ENCODE peak calls at places on chromosome 11, in eight cellular contexts. One of them, this sample, is unnamed. For H3K27me3, the result is how much of the 10 kb centered on the place peaks cover.

GRCh38 chr11:66580803-66581202 is 12.1 kb downstream of the CCDC87 start:
- DNase-seq in transverse colon: no peak
- DNase-seq in breast epithelium: no peak
- DNase-seq in sigmoid colon: no peak
- DNase-seq in uterus: no peak
- DNase-seq in thyroid gland: no peak
- DNase-seq in IMR-90: peak
- DNase-seq in endothelial cell of umbilical vein: no peak
- DNase-seq in this sample: no peak

GRCh38 chr11:34529643-34530042 is 16.0 kb upstream of the ELF5 start:
- DNase-seq in transverse colon: no peak
- DNase-seq in breast epithelium: no peak
- DNase-seq in sigmoid colon: no peak
- DNase-seq in uterus: no peak
- DNase-seq in thyroid gland: no peak
- DNase-seq in IMR-90: no peak
- DNase-seq in endothelial cell of umbilical vein: no peak
- DNase-seq in this sample: no peak

GRCh38 chr11:25206762-25207161 is 709.9 kb downstream of the LUZP2 start:
- DNase-seq in transverse colon: no peak
- DNase-seq in breast epithelium: no peak
- DNase-seq in sigmoid colon: no peak
- DNase-seq in uterus: no peak
- DNase-seq in thyroid gland: no peak
- DNase-seq in IMR-90: no peak
- DNase-seq in endothelial cell of umbilical vein: no peak
- DNase-seq in this sample: no peak

GRCh38 chr11:2678396-2678795 is 21.4 kb downstream of the KCNQ1OT1 start:
- DNase-seq in transverse colon: no peak
- DNase-seq in breast epithelium: no peak
- DNase-seq in sigmoid colon: no peak
- DNase-seq in uterus: no peak
- DNase-seq in thyroid gland: no peak
- DNase-seq in IMR-90: no peak
- DNase-seq in endothelial cell of umbilical vein: no peak
- DNase-seq in this sample: no peak

GRCh38 chr11:104106136-104106754 is 57.7 kb downstream of the PDGFD start:
- DNase-seq in transverse colon: no peak
- DNase-seq in breast epithelium: no peak
- DNase-seq in sigmoid colon: no peak
- DNase-seq in uterus: no peak
- DNase-seq in thyroid gland: no peak
- DNase-seq in IMR-90: peak
- DNase-seq in endothelial cell of umbilical vein: no peak
- DNase-seq in this sample: no peak

GRCh38 chr11:122900803-122901202 is 18.2 kb downstream of the JHY start:
- DNase-seq in transverse colon: no peak
- DNase-seq in breast epithelium: no peak
- DNase-seq in sigmoid colon: no peak
- DNase-seq in uterus: no peak
- DNase-seq in thyroid gland: no peak
- DNase-seq in IMR-90: peak
- DNase-seq in endothelial cell of umbilical vein: no peak
- DNase-seq in this sample: no peak

GRCh38 chr11:64611961-64612646 is 21.1 kb downstream of the SLC22A12 start:
- DNase-seq in transverse colon: no peak
- DNase-seq in breast epithelium: no peak
- DNase-seq in sigmoid colon: no peak
- DNase-seq in uterus: no peak
- DNase-seq in thyroid gland: no peak
- DNase-seq in IMR-90: no peak
- DNase-seq in endothelial cell of umbilical vein: no peak
- DNase-seq in this sample: no peak

GRCh38 chr11:82900277-82901164 is at the start of gene PRCP:
- DNase-seq in transverse colon: peak
- DNase-seq in breast epithelium: peak
- DNase-seq in sigmoid colon: peak
- DNase-seq in uterus: peak
- DNase-seq in thyroid gland: peak
- DNase-seq in IMR-90: peak
- DNase-seq in endothelial cell of umbilical vein: peak
- DNase-seq in this sample: peak

GRCh38 chr11:112583246-112583893 is 322.7 kb upstream of the PLET1 start:
- DNase-seq in transverse colon: no peak
- DNase-seq in breast epithelium: no peak
- DNase-seq in sigmoid colon: no peak
- DNase-seq in uterus: no peak
- DNase-seq in thyroid gland: no peak
- DNase-seq in IMR-90: no peak
- DNase-seq in endothelial cell of umbilical vein: no peak
- DNase-seq in this sample: no peak

GRCh38 chr11:11567862-11568650 is 53.7 kb downstream of the GALNT18 start:
- DNase-seq in transverse colon: peak
- DNase-seq in breast epithelium: no peak
- DNase-seq in sigmoid colon: peak
- DNase-seq in uterus: peak
- DNase-seq in thyroid gland: no peak
- DNase-seq in IMR-90: peak
- DNase-seq in endothelial cell of umbilical vein: no peak
- DNase-seq in this sample: no peak

GRCh38 chr11:12087075-12087775 is 23.2 kb upstream of the MICAL2 start:
- DNase-seq in transverse colon: peak
- DNase-seq in breast epithelium: no peak
- DNase-seq in sigmoid colon: no peak
- DNase-seq in uterus: no peak
- DNase-seq in thyroid gland: peak
- DNase-seq in IMR-90: peak
- DNase-seq in endothelial cell of umbilical vein: peak
- DNase-seq in this sample: peak

GRCh38 chr11:33701831-33702230 is 1.2 kb upstream of the C11orf91 start:
- DNase-seq in transverse colon: no peak
- DNase-seq in breast epithelium: no peak
- DNase-seq in sigmoid colon: no peak
- DNase-seq in uterus: no peak
- DNase-seq in thyroid gland: no peak
- DNase-seq in IMR-90: peak
- DNase-seq in endothelial cell of umbilical vein: peak
- DNase-seq in this sample: no peak

GRCh38 chr11:119077839-119078238 is 6.8 kb upstream of the HMBS start:
- DNase-seq in transverse colon: no peak
- DNase-seq in breast epithelium: no peak
- DNase-seq in sigmoid colon: no peak
- DNase-seq in uterus: no peak
- DNase-seq in thyroid gland: no peak
- DNase-seq in IMR-90: no peak
- DNase-seq in endothelial cell of umbilical vein: no peak
- DNase-seq in this sample: peak

GRCh38 chr11:134277176-134278001 is 1.2 kb downstream of the GLB1L3 start:
- DNase-seq in transverse colon: no peak
- DNase-seq in breast epithelium: no peak
- DNase-seq in sigmoid colon: no peak
- DNase-seq in uterus: no peak
- DNase-seq in thyroid gland: no peak
- DNase-seq in IMR-90: no peak
- DNase-seq in endothelial cell of umbilical vein: no peak
- DNase-seq in this sample: no peak

GRCh38 chr11:134275188-134275533 is 1.0 kb upstream of the GLB1L3 start:
- DNase-seq in transverse colon: no peak
- DNase-seq in breast epithelium: no peak
- DNase-seq in sigmoid colon: no peak
- DNase-seq in uterus: no peak
- DNase-seq in thyroid gland: no peak
- DNase-seq in IMR-90: no peak
- DNase-seq in endothelial cell of umbilical vein: no peak
- DNase-seq in this sample: no peak

GRCh38 chr11:134278356-134278755 is 2.2 kb downstream of the GLB1L3 start:
- DNase-seq in transverse colon: no peak
- DNase-seq in breast epithelium: no peak
- DNase-seq in sigmoid colon: no peak
- DNase-seq in uterus: no peak
- DNase-seq in thyroid gland: no peak
- DNase-seq in IMR-90: no peak
- DNase-seq in endothelial cell of umbilical vein: no peak
- DNase-seq in this sample: no peak

GRCh38 chr11:134275534-134276395 is at the start of gene GLB1L3:
- DNase-seq in transverse colon: peak
- DNase-seq in breast epithelium: no peak
- DNase-seq in sigmoid colon: no peak
- DNase-seq in uterus: peak
- DNase-seq in thyroid gland: peak
- DNase-seq in IMR-90: no peak
- DNase-seq in endothelial cell of umbilical vein: no peak
- DNase-seq in this sample: peak

GRCh38 chr11:134276396-134277175 is 407 bp downstream of the GLB1L3 start:
- DNase-seq in transverse colon: no peak
- DNase-seq in breast epithelium: no peak
- DNase-seq in sigmoid colon: no peak
- DNase-seq in uterus: no peak
- DNase-seq in thyroid gland: no peak
- DNase-seq in IMR-90: no peak
- DNase-seq in endothelial cell of umbilical vein: no peak
- DNase-seq in this sample: no peak
- H3K27me3 ChIP-seq in transverse colon: half or more
- H3K27me3 ChIP-seq in breast epithelium: half or more
- H3K27me3 ChIP-seq in sigmoid colon: half or more
- H3K27me3 ChIP-seq in uterus: under half
- H3K27me3 ChIP-seq in thyroid gland: under half
- H3K27me3 ChIP-seq in IMR-90: half or more
- H3K27me3 ChIP-seq in endothelial cell of umbilical vein: half or more
- H3K27me3 ChIP-seq in this sample: under half

GRCh38 chr11:75585271-75585670 is 23.2 kb downstream of the SERPINH1 start:
- DNase-seq in transverse colon: no peak
- DNase-seq in breast epithelium: no peak
- DNase-seq in sigmoid colon: no peak
- DNase-seq in uterus: no peak
- DNase-seq in thyroid gland: no peak
- DNase-seq in IMR-90: no peak
- DNase-seq in endothelial cell of umbilical vein: no peak
- DNase-seq in this sample: no peak

GRCh38 chr11:75588067-75588481 is 26.0 kb downstream of the SERPINH1 start:
- DNase-seq in transverse colon: no peak
- DNase-seq in breast epithelium: no peak
- DNase-seq in sigmoid colon: no peak
- DNase-seq in uterus: no peak
- DNase-seq in thyroid gland: peak
- DNase-seq in IMR-90: no peak
- DNase-seq in endothelial cell of umbilical vein: no peak
- DNase-seq in this sample: no peak

GRCh38 chr11:75582461-75582934 is 20.4 kb downstream of the SERPINH1 start:
- DNase-seq in transverse colon: no peak
- DNase-seq in breast epithelium: no peak
- DNase-seq in sigmoid colon: no peak
- DNase-seq in uterus: no peak
- DNase-seq in thyroid gland: no peak
- DNase-seq in IMR-90: no peak
- DNase-seq in endothelial cell of umbilical vein: peak
- DNase-seq in this sample: no peak

GRCh38 chr11:75582935-75583709 is 21.1 kb downstream of the SERPINH1 start:
- DNase-seq in transverse colon: peak
- DNase-seq in breast epithelium: peak
- DNase-seq in sigmoid colon: peak
- DNase-seq in uterus: peak
- DNase-seq in thyroid gland: peak
- DNase-seq in IMR-90: peak
- DNase-seq in endothelial cell of umbilical vein: peak
- DNase-seq in this sample: peak

GRCh38 chr11:75583710-75584658 is 21.9 kb downstream of the SERPINH1 start:
- DNase-seq in transverse colon: peak
- DNase-seq in breast epithelium: no peak
- DNase-seq in sigmoid colon: peak
- DNase-seq in uterus: peak
- DNase-seq in thyroid gland: peak
- DNase-seq in IMR-90: peak
- DNase-seq in endothelial cell of umbilical vein: peak
- DNase-seq in this sample: peak
- TF ChIP-seq POLR2A in transverse colon: peak
- TF ChIP-seq POLR2A in breast epithelium: no peak
- TF ChIP-seq POLR2A in sigmoid colon: no peak
- TF ChIP-seq POLR2A in uterus: no peak
- TF ChIP-seq POLR2A in thyroid gland: peak
- TF ChIP-seq POLR2A in IMR-90: peak
- TF ChIP-seq POLR2A in endothelial cell of umbilical vein: peak
- TF ChIP-seq POLR2A in this sample: no peak

GRCh38 chr11:47414685-47415070 is 6.3 kb downstream of the SLC39A13 start:
- DNase-seq in transverse colon: no peak
- DNase-seq in breast epithelium: no peak
- DNase-seq in sigmoid colon: peak
- DNase-seq in uterus: no peak
- DNase-seq in thyroid gland: no peak
- DNase-seq in IMR-90: no peak
- DNase-seq in endothelial cell of umbilical vein: no peak
- DNase-seq in this sample: no peak
- H3K27ac ChIP-seq in transverse colon: peak
- H3K27ac ChIP-seq in breast epithelium: peak
- H3K27ac ChIP-seq in sigmoid colon: peak
- H3K27ac ChIP-seq in uterus: peak
- H3K27ac ChIP-seq in thyroid gland: peak
- H3K27ac ChIP-seq in IMR-90: peak
- H3K27ac ChIP-seq in endothelial cell of umbilical vein: no peak
- H3K27ac ChIP-seq in this sample: no peak

GRCh38 chr11:44321059-44321458 is 11.1 kb upstream of the ALX4 start:
- DNase-seq in transverse colon: no peak
- DNase-seq in breast epithelium: no peak
- DNase-seq in sigmoid colon: no peak
- DNase-seq in uterus: no peak
- DNase-seq in thyroid gland: no peak
- DNase-seq in IMR-90: no peak
- DNase-seq in endothelial cell of umbilical vein: no peak
- DNase-seq in this sample: no peak
- H3K27me3 ChIP-seq in transverse colon: half or more
- H3K27me3 ChIP-seq in breast epithelium: half or more
- H3K27me3 ChIP-seq in sigmoid colon: half or more
- H3K27me3 ChIP-seq in uterus: under half
- H3K27me3 ChIP-seq in thyroid gland: under half
- H3K27me3 ChIP-seq in IMR-90: half or more
- H3K27me3 ChIP-seq in endothelial cell of umbilical vein: half or more
- H3K27me3 ChIP-seq in this sample: half or more

This sample was measured in spleen.